ENCODE peak calls at places on chromosomes 11 and 22, in nine cellular contexts. A is iris pigment epithelial cell; T is EL; Z is T follicular helper cell; C is CD4-positive, alpha-beta memory T cell; J is left colon; V is neural crest cell; H is activated naive CD8-positive, alpha-beta T cell treated with anti-CD3 and anti-CD28 coated beads for 36 hours; K is NCI-H345. B is an unnamed sample.

GRCh38 chr11:19978668-19979518 is 181.4 kb downstream of the DBX1 start:
- DNase-seq in C (no peak), Z (no peak), K (no peak), T (peak), A (peak), H (peak), V (no peak), J (no peak), B (peak)

GRCh38 chr11:88680806-88681205 is 343.3 kb upstream of the CTSC start:
- DNase-seq in K (no peak), V (no peak), C (no peak), J (no peak), H (no peak), Z (no peak), A (peak), T (peak), B (peak)

GRCh38 chr11:44936951-44937543 is 13.6 kb downstream of the TP53I11 start:
- DNase-seq in J (no peak), V (no peak), K (no peak), H (no peak), Z (no peak), C (no peak), T (no peak), A (no peak), B (no peak)

GRCh38 chr22:39896313-39896996 is 2.9 kb upstream of the ENTHD1 start:
- DNase-seq in H (no peak), C (no peak), K (no peak), J (no peak), V (no peak), A (no peak), Z (no peak), T (no peak), B (no peak)

GRCh38 chr11:129249351-129249750 is 57.2 kb upstream of the ARHGAP32 start:
- DNase-seq in H (no peak), K (no peak), C (no peak), J (no peak), V (no peak), A (peak), Z (no peak), T (peak), B (peak)

GRCh38 chr11:102254047-102254446 is 63.2 kb upstream of the BIRC3 start:
- DNase-seq in A (no peak), V (no peak), K (no peak), C (no peak), H (no peak), Z (no peak), T (no peak), J (no peak), B (no peak)

GRCh38 chr11:92224394-92225205 is at the start of gene FAT3:
- DNase-seq in V (peak), C (no peak), K (peak), J (no peak), H (no peak), T (peak), A (peak), Z (no peak), B (no peak)

GRCh38 chr11:10478066-10478465 is 23.0 kb downstream of the AMPD3 start:
- DNase-seq in T (no peak), Z (no peak), C (no peak), H (no peak), J (no peak), A (no peak), V (no peak), K (no peak), B (no peak)

GRCh38 chr11:68122936-68123539 is 1.9 kb upstream of the CHKA start:
- DNase-seq in V (no peak), J (peak), K (no peak), Z (no peak), A (no peak), H (no peak), C (no peak), T (no peak), B (no peak)

GRCh38 chr11:72561856-72562255 is 112.4 kb downstream of the PDE2A start:
- DNase-seq in J (no peak), Z (no peak), A (no peak), V (no peak), C (no peak), H (no peak), K (no peak), T (no peak), B (no peak)

GRCh38 chr11:460331-461199 is 10.5 kb downstream of the PTDSS2 start:
- DNase-seq in V (no peak), Z (no peak), H (no peak), K (no peak), C (no peak), T (no peak), J (no peak), A (no peak), B (no peak)

GRCh38 chr22:42282252-42282942 is 11.9 kb upstream of the TCF20 start:
- DNase-seq in C (no peak), T (no peak), J (peak), H (no peak), Z (no peak), V (no peak), A (no peak), K (no peak), B (no peak)

GRCh38 chr11:88886796-88887195 is 179.0 kb downstream of the GRM5 start:
- DNase-seq in C (no peak), T (peak), K (peak), H (no peak), Z (peak), J (no peak), V (peak), A (peak), B (peak)

GRCh38 chr22:44063462-44064371 is 39.6 kb downstream of the PARVB start:
- DNase-seq in V (no peak), C (no peak), H (no peak), K (no peak), T (no peak), A (no peak), Z (no peak), J (no peak), B (no peak)

GRCh38 chr11:123061403-123062157 is at the start of gene HSPA8:
- DNase-seq in C (peak), Z (peak), H (peak), J (peak), T (peak), K (peak), A (peak), V (no peak), B (no peak)

GRCh38 chr11:45794169-45794568 is 10.8 kb upstream of the SLC35C1 start:
- DNase-seq in H (no peak), T (no peak), J (no peak), C (no peak), V (no peak), A (no peak), K (peak), Z (no peak), B (no peak)

GRCh38 chr11:984576-984975 is 51.9 kb downstream of the MUC6 start:
- DNase-seq in C (no peak), J (no peak), K (no peak), Z (no peak), H (no peak), T (no peak), V (no peak), A (no peak), B (no peak)

GRCh38 chr11:93085097-93085496 is 112.7 kb downstream of the SLC36A4 start:
- DNase-seq in Z (no peak), J (no peak), A (no peak), H (no peak), C (no peak), T (no peak), V (no peak), K (no peak), B (no peak)

GRCh38 chr11:83054904-83055380 is 16.8 kb downstream of the RAB30 start:
- DNase-seq in T (no peak), A (no peak), V (no peak), H (no peak), J (no peak), C (no peak), K (peak), Z (no peak), B (peak)

GRCh38 chr22:50360578-50360977 is 17.5 kb downstream of the PPP6R2 start:
- DNase-seq in K (no peak), A (no peak), H (no peak), J (no peak), V (no peak), T (no peak), C (no peak), Z (no peak), B (no peak)

GRCh38 chr11:125263268-125263790 is 98.8 kb downstream of the PKNOX2 start:
- DNase-seq in H (no peak), T (peak), J (peak), V (peak), K (peak), A (peak), Z (no peak), C (no peak), B (no peak)

GRCh38 chr22:25898707-25899365 is 156.8 kb downstream of the MYO18B start:
- DNase-seq in V (peak), Z (no peak), T (peak), A (peak), J (no peak), C (no peak), H (no peak), K (no peak), B (no peak)

GRCh38 chr11:111312076-111312475 is 13.7 kb downstream of the POU2AF3 start:
- DNase-seq in K (peak), J (no peak), T (no peak), V (no peak), C (no peak), A (no peak), Z (no peak), H (no peak), B (no peak)

B was measured in bronchial epithelial cell.